ENCODE peak calls at places on chromosomes 16 and 17, in eight cellular contexts. One of them, this sample, is unnamed.
A peak's percentile ranks its signal among the peaks of the same experiment; 100 is the strongest.

GRCh38 chr17:29640413-29640812 is 17.7 kb upstream of the CORO6 start:
- DNase-seq in HCT116: no peak
- DNase-seq in GM12878: no peak
- DNase-seq in K562: no peak
- DNase-seq in H1: no peak
- DNase-seq in GM23338: no peak
- DNase-seq in HepG2: no peak
- DNase-seq in endothelial cell of umbilical vein: peak; percentile 90
- DNase-seq in this sample: no peak

GRCh38 chr16:11725457-11725856 is 17.2 kb downstream of the TXNDC11 start:
- DNase-seq in HepG2: no peak
- DNase-seq in GM23338: no peak
- DNase-seq in HCT116: no peak
- DNase-seq in GM12878: no peak
- DNase-seq in endothelial cell of umbilical vein: no peak
- DNase-seq in H1: no peak
- DNase-seq in K562: no peak
- DNase-seq in this sample: no peak

GRCh38 chr17:39195568-39196160 is 1.8 kb downstream of the CACNB1 start:
- DNase-seq in GM12878: no peak
- DNase-seq in HCT116: no peak
- DNase-seq in HepG2: no peak
- DNase-seq in GM23338: no peak
- DNase-seq in endothelial cell of umbilical vein: no peak
- DNase-seq in H1: no peak
- DNase-seq in K562: no peak
- DNase-seq in this sample: no peak

GRCh38 chr17:7336240-7337175 is at the start of gene ACAP1:
- DNase-seq in GM12878: no peak
- DNase-seq in K562: peak; percentile 48
- DNase-seq in endothelial cell of umbilical vein: no peak
- DNase-seq in HCT116: no peak
- DNase-seq in GM23338: peak; percentile 90
- DNase-seq in HepG2: no peak
- DNase-seq in H1: peak; percentile 44
- DNase-seq in this sample: no peak

GRCh38 chr16:24497405-24497804 is 42.0 kb upstream of the RBBP6 start:
- DNase-seq in HCT116: no peak
- DNase-seq in H1: no peak
- DNase-seq in GM12878: no peak
- DNase-seq in HepG2: no peak
- DNase-seq in K562: no peak
- DNase-seq in endothelial cell of umbilical vein: no peak
- DNase-seq in GM23338: peak; percentile 37
- DNase-seq in this sample: peak; percentile 91

GRCh38 chr16:64153718-64154117 is 968.1 kb downstream of the CDH11 start:
- DNase-seq in H1: no peak
- DNase-seq in HepG2: no peak
- DNase-seq in K562: no peak
- DNase-seq in GM23338: no peak
- DNase-seq in GM12878: no peak
- DNase-seq in HCT116: no peak
- DNase-seq in endothelial cell of umbilical vein: no peak
- DNase-seq in this sample: no peak

GRCh38 chr17:83121921-83122820 is 42.8 kb downstream of the METRNL start:
- DNase-seq in GM12878: no peak
- DNase-seq in HCT116: no peak
- DNase-seq in GM23338: no peak
- DNase-seq in HepG2: no peak
- DNase-seq in H1: no peak
- DNase-seq in K562: no peak
- DNase-seq in endothelial cell of umbilical vein: no peak
- DNase-seq in this sample: no peak

GRCh38 chr17:50604470-50604869 is 30.2 kb upstream of the ABCC3 start:
- DNase-seq in HepG2: no peak
- DNase-seq in GM12878: no peak
- DNase-seq in endothelial cell of umbilical vein: peak; percentile 88
- DNase-seq in HCT116: no peak
- DNase-seq in H1: no peak
- DNase-seq in GM23338: peak; percentile 62
- DNase-seq in K562: no peak
- DNase-seq in this sample: peak; percentile 35

GRCh38 chr16:27223701-27224100 is 20.4 kb downstream of the KDM8 start:
- DNase-seq in GM12878: no peak
- DNase-seq in H1: no peak
- DNase-seq in endothelial cell of umbilical vein: no peak
- DNase-seq in GM23338: no peak
- DNase-seq in HepG2: no peak
- DNase-seq in K562: no peak
- DNase-seq in HCT116: no peak
- DNase-seq in this sample: no peak

GRCh38 chr17:81256616-81257015 is 17.5 kb downstream of the NDUFAF8 start:
- DNase-seq in HCT116: no peak
- DNase-seq in HepG2: no peak
- DNase-seq in K562: no peak
- DNase-seq in GM12878: no peak
- DNase-seq in GM23338: no peak
- DNase-seq in H1: no peak
- DNase-seq in endothelial cell of umbilical vein: no peak
- DNase-seq in this sample: no peak

GRCh38 chr16:26316683-26317464 is 625.1 kb downstream of the HS3ST4 start:
- DNase-seq in GM12878: no peak
- DNase-seq in H1: peak; percentile 9
- DNase-seq in endothelial cell of umbilical vein: no peak
- DNase-seq in GM23338: peak; percentile 65
- DNase-seq in HepG2: no peak
- DNase-seq in K562: no peak
- DNase-seq in HCT116: no peak
- DNase-seq in this sample: no peak

GRCh38 chr17:63185420-63185819 is 219.4 kb downstream of the TANC2 start:
- DNase-seq in endothelial cell of umbilical vein: no peak
- DNase-seq in HepG2: no peak
- DNase-seq in GM12878: no peak
- DNase-seq in HCT116: no peak
- DNase-seq in K562: no peak
- DNase-seq in H1: no peak
- DNase-seq in GM23338: no peak
- DNase-seq in this sample: no peak

GRCh38 chr17:74176546-74177001 is 26.9 kb upstream of the RPL38 start:
- DNase-seq in K562: peak; percentile 68
- DNase-seq in endothelial cell of umbilical vein: peak; percentile 57
- DNase-seq in HCT116: peak; percentile 56
- DNase-seq in HepG2: peak; percentile 60
- DNase-seq in H1: peak; percentile 50
- DNase-seq in GM23338: peak; percentile 88
- DNase-seq in GM12878: no peak
- DNase-seq in this sample: no peak

GRCh38 chr16:58264007-58264406 is 30.8 kb downstream of the PRSS54 start:
- DNase-seq in endothelial cell of umbilical vein: no peak
- DNase-seq in K562: no peak
- DNase-seq in H1: no peak
- DNase-seq in GM12878: no peak
- DNase-seq in GM23338: no peak
- DNase-seq in HCT116: no peak
- DNase-seq in HepG2: no peak
- DNase-seq in this sample: no peak

GRCh38 chr17:55430531-55431228 is 9.0 kb upstream of the MMD start:
- DNase-seq in K562: no peak
- DNase-seq in GM23338: no peak
- DNase-seq in HepG2: no peak
- DNase-seq in H1: no peak
- DNase-seq in endothelial cell of umbilical vein: no peak
- DNase-seq in GM12878: no peak
- DNase-seq in HCT116: no peak
- DNase-seq in this sample: no peak

GRCh38 chr17:42378597-42379594 is 9.3 kb downstream of the STAT3 start:
- DNase-seq in GM12878: peak; percentile 41
- DNase-seq in GM23338: peak; percentile 52
- DNase-seq in H1: no peak
- DNase-seq in K562: no peak
- DNase-seq in endothelial cell of umbilical vein: peak; percentile 72
- DNase-seq in HCT116: no peak
- DNase-seq in HepG2: no peak
- DNase-seq in this sample: no peak

GRCh38 chr17:14098246-14098645 is 28.9 kb downstream of the COX10 start:
- DNase-seq in GM23338: peak; percentile 21
- DNase-seq in H1: no peak
- DNase-seq in K562: no peak
- DNase-seq in endothelial cell of umbilical vein: no peak
- DNase-seq in HepG2: no peak
- DNase-seq in HCT116: no peak
- DNase-seq in GM12878: no peak
- DNase-seq in this sample: no peak

GRCh38 chr17:21284319-21285163 is at the start of gene MAP2K3:
- DNase-seq in HCT116: peak; percentile 98
- DNase-seq in HepG2: peak; percentile 97
- DNase-seq in K562: peak; percentile 95
- DNase-seq in GM23338: peak; percentile 100
- DNase-seq in endothelial cell of umbilical vein: peak; percentile 99
- DNase-seq in H1: peak; percentile 98
- DNase-seq in GM12878: peak; percentile 88
- DNase-seq in this sample: no peak
- TF ChIP-seq EZH2 in HCT116: no peak
- TF ChIP-seq EZH2 in HepG2: no peak
- TF ChIP-seq EZH2 in K562: no peak
- TF ChIP-seq EZH2 in GM23338: no peak
- TF ChIP-seq EZH2 in endothelial cell of umbilical vein: no peak
- TF ChIP-seq EZH2 in H1: no peak
- TF ChIP-seq EZH2 in GM12878: no peak
- TF ChIP-seq EZH2 in this sample: no peak

DNA sequence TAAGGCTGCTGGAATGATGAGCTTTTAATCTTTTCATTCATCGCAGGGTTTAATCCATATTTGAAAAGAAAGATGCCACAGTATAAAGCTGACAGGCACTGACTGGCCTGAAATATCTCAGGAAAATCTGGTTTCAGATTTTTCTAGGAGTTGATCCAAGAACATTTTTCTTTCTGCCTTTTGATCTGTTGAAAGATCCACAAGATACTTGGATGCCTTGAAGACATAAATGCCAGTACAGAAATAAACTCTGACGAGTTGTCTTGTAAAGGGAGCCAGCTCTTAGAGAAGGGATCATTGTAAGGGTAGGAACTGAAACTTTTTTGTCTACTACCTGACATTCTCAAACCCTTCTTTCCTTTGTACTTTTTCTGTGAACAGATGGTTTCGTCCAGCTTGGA is 25.4 kb upstream of the KRT20 start:
- DNase-seq in GM12878: no peak
- DNase-seq in HCT116: no peak
- DNase-seq in endothelial cell of umbilical vein: no peak
- DNase-seq in H1: no peak
- DNase-seq in K562: no peak
- DNase-seq in HepG2: no peak
- DNase-seq in GM23338: no peak
- DNase-seq in this sample: no peak
- TF ChIP-seq POLR2AphosphoS5 in GM12878: no peak
- TF ChIP-seq POLR2AphosphoS5 in HCT116: no peak
- TF ChIP-seq POLR2AphosphoS5 in endothelial cell of umbilical vein: no peak
- TF ChIP-seq POLR2AphosphoS5 in H1: no peak
- TF ChIP-seq POLR2AphosphoS5 in K562: no peak
- TF ChIP-seq POLR2AphosphoS5 in HepG2: no peak
- TF ChIP-seq POLR2AphosphoS5 in GM23338: no peak
- TF ChIP-seq POLR2AphosphoS5 in this sample: no peak

GRCh38 chr16:2343211-2343610 is 2.7 kb upstream of the ABCA3 start:
- DNase-seq in HepG2: no peak
- DNase-seq in GM23338: no peak
- DNase-seq in endothelial cell of umbilical vein: no peak
- DNase-seq in H1: no peak
- DNase-seq in K562: peak; percentile 37
- DNase-seq in GM12878: no peak
- DNase-seq in HCT116: no peak
- DNase-seq in this sample: no peak

GRCh38 chr16:2339521-2340484 is 725 bp downstream of the ABCA3 start:
- DNase-seq in H1: no peak
- DNase-seq in endothelial cell of umbilical vein: peak; percentile 63
- DNase-seq in GM12878: no peak
- DNase-seq in GM23338: peak; percentile 66
- DNase-seq in K562: peak; percentile 78
- DNase-seq in HCT116: no peak
- DNase-seq in HepG2: peak; percentile 15
- DNase-seq in this sample: no peak

GRCh38 chr16:2340564-2341455 is at the start of gene ABCA3:
- DNase-seq in GM23338: peak; percentile 97
- DNase-seq in HCT116: peak; percentile 87
- DNase-seq in endothelial cell of umbilical vein: peak; percentile 98
- DNase-seq in H1: peak; percentile 94
- DNase-seq in K562: peak; percentile 99
- DNase-seq in GM12878: peak; percentile 79
- DNase-seq in HepG2: peak; percentile 84
- DNase-seq in this sample: peak; percentile 35

GRCh38 chr16:2337431-2338296 is 2.9 kb downstream of the ABCA3 start:
- DNase-seq in GM12878: no peak
- DNase-seq in K562: no peak
- DNase-seq in HepG2: no peak
- DNase-seq in HCT116: no peak
- DNase-seq in endothelial cell of umbilical vein: peak; percentile 21
- DNase-seq in H1: no peak
- DNase-seq in GM23338: no peak
- DNase-seq in this sample: no peak

GRCh38 chr16:2341456-2342447 is 1.2 kb upstream of the ABCA3 start:
- DNase-seq in endothelial cell of umbilical vein: no peak
- DNase-seq in GM23338: peak; percentile 73
- DNase-seq in HepG2: no peak
- DNase-seq in HCT116: no peak
- DNase-seq in K562: no peak
- DNase-seq in GM12878: no peak
- DNase-seq in H1: no peak
- DNase-seq in this sample: no peak
- TF ChIP-seq EZH2 in endothelial cell of umbilical vein: peak; percentile 64
- TF ChIP-seq EZH2 in GM23338: no peak
- TF ChIP-seq EZH2 in HepG2: no peak
- TF ChIP-seq EZH2 in HCT116: no peak
- TF ChIP-seq EZH2 in K562: no peak
- TF ChIP-seq EZH2 in GM12878: no peak
- TF ChIP-seq EZH2 in H1: no peak
- TF ChIP-seq EZH2 in this sample: no peak

GRCh38 chr17:66518108-66518507 is 215.7 kb downstream of the PRKCA start:
- DNase-seq in HCT116: no peak
- DNase-seq in GM23338: no peak
- DNase-seq in GM12878: no peak
- DNase-seq in HepG2: no peak
- DNase-seq in H1: no peak
- DNase-seq in endothelial cell of umbilical vein: no peak
- DNase-seq in K562: no peak
- DNase-seq in this sample: no peak

GRCh38 chr17:66523378-66524174 is 221.2 kb downstream of the PRKCA start:
- DNase-seq in H1: no peak
- DNase-seq in GM23338: no peak
- DNase-seq in K562: no peak
- DNase-seq in HepG2: no peak
- DNase-seq in endothelial cell of umbilical vein: no peak
- DNase-seq in GM12878: no peak
- DNase-seq in HCT116: no peak
- DNase-seq in this sample: no peak

GRCh38 chr17:66518677-66519076 is 216.3 kb downstream of the PRKCA start:
- DNase-seq in endothelial cell of umbilical vein: no peak
- DNase-seq in HCT116: no peak
- DNase-seq in H1: no peak
- DNase-seq in K562: no peak
- DNase-seq in GM12878: no peak
- DNase-seq in HepG2: no peak
- DNase-seq in GM23338: peak; percentile 33
- DNase-seq in this sample: no peak

GRCh38 chr17:66522591-66523272 is 220.3 kb downstream of the PRKCA start:
- DNase-seq in HepG2: no peak
- DNase-seq in H1: no peak
- DNase-seq in GM12878: no peak
- DNase-seq in endothelial cell of umbilical vein: no peak
- DNase-seq in HCT116: no peak
- DNase-seq in K562: no peak
- DNase-seq in GM23338: no peak
- DNase-seq in this sample: no peak

GRCh38 chr17:66520986-66521385 is 218.6 kb downstream of the PRKCA start:
- DNase-seq in endothelial cell of umbilical vein: no peak
- DNase-seq in HCT116: no peak
- DNase-seq in GM23338: no peak
- DNase-seq in GM12878: no peak
- DNase-seq in K562: no peak
- DNase-seq in HepG2: no peak
- DNase-seq in H1: no peak
- DNase-seq in this sample: no peak
- TF ChIP-seq POLR2AphosphoS5 in endothelial cell of umbilical vein: no peak
- TF ChIP-seq POLR2AphosphoS5 in HCT116: no peak
- TF ChIP-seq POLR2AphosphoS5 in GM23338: no peak
- TF ChIP-seq POLR2AphosphoS5 in GM12878: no peak
- TF ChIP-seq POLR2AphosphoS5 in K562: no peak
- TF ChIP-seq POLR2AphosphoS5 in HepG2: no peak
- TF ChIP-seq POLR2AphosphoS5 in H1: no peak
- TF ChIP-seq POLR2AphosphoS5 in this sample: no peak